ENCODE peak calls at places on chromosomes 2 and 18, in six cellular contexts. O is H1, P is K562, Y is HL-60, T is HepG2, A is GM12878. R is an unnamed sample.

GRCh38 chr18:66558773-66559172 is 45.1 kb downstream of the CDH19 start:
- DNase-seq in A (no peak), P (no peak), O (no peak), T (no peak), Y (no peak), R (no peak)

GRCh38 chr18:63788447-63789096 is 13.4 kb downstream of the SERPINB7 start:
- DNase-seq in O (no peak), Y (peak), T (no peak), P (no peak), A (no peak), R (no peak)

GRCh38 chr18:9094307-9095226 is 7.9 kb upstream of the NDUFV2 start:
- DNase-seq in P (peak), Y (no peak), O (no peak), A (no peak), T (peak), R (no peak)

GRCh38 chr2:118442949-118443348 is 354.7 kb downstream of the INSIG2 start:
- DNase-seq in A (no peak), Y (no peak), O (no peak), P (no peak), T (no peak), R (no peak)

GRCh38 chr2:99608092-99608491 is 118.3 kb upstream of the REV1 start:
- DNase-seq in P (no peak), Y (no peak), O (no peak), T (no peak), A (no peak), R (no peak)

GRCh38 chr2:237324446-237325236 is 89.3 kb downstream of the COL6A3 start:
- DNase-seq in T (no peak), Y (no peak), O (no peak), P (no peak), A (no peak), R (no peak)

GRCh38 chr2:111037136-111037535 is 83.6 kb upstream of the BCL2L11 start:
- DNase-seq in Y (no peak), O (no peak), T (no peak), A (peak), P (no peak), R (no peak)

GRCh38 chr2:160334028-160334729 is 134.1 kb upstream of the ITGB6 start:
- DNase-seq in P (no peak), O (no peak), A (no peak), Y (no peak), T (no peak), R (no peak)

GRCh38 chr2:140604096-140604495 is 1526.7 kb downstream of the LRP1B start:
- DNase-seq in O (no peak), Y (no peak), P (no peak), T (no peak), A (no peak), R (no peak)

GRCh38 chr2:77999376-77999775 is 477.2 kb upstream of the LRRTM4 start:
- DNase-seq in P (no peak), Y (no peak), A (no peak), T (no peak), O (no peak), R (no peak)

GRCh38 chr18:13800505-13801259 is 23.3 kb upstream of the MC5R start:
- DNase-seq in P (peak), Y (no peak), A (no peak), T (peak), O (peak), R (peak)
- TF ChIP-seq GABPA in P (no peak), Y (no peak), A (no peak), T (no peak), O (no peak), R (no peak)

GRCh38 chr2:145028055-145028630 is 508.2 kb upstream of the ZEB2 start:
- DNase-seq in Y (no peak), A (no peak), T (no peak), O (no peak), P (no peak), R (no peak)

GRCh38 chr2:145026456-145027072 is 506.6 kb upstream of the ZEB2 start:
- DNase-seq in T (no peak), P (no peak), O (no peak), Y (no peak), A (no peak), R (no peak)

GRCh38 chr2:145029885-145030284 is 510.0 kb upstream of the ZEB2 start:
- DNase-seq in T (no peak), Y (no peak), O (no peak), P (no peak), A (no peak), R (no peak)

GRCh38 chr2:145025382-145025781 is 505.5 kb upstream of the ZEB2 start:
- DNase-seq in T (no peak), P (no peak), A (no peak), O (no peak), Y (no peak), R (no peak)

DNA sequence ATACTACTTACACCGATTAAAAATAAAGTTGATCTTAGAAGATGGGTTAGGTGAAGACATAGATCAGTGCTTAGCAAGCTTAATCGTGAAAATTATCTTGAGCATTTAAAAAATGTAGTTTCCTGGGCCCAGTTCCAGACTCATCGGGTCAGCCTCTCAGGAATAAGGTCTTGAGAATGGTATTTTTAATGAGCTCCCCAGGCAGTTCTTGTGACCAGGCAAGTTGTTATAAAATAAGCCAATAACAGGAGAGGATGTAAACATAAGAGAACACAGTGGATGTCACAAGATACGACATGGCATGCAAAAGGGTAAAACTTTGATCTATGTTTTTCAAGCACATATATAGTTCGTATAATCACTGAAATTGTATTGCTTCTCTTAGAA is 507.1 kb upstream of the ZEB2 start:
- DNase-seq in P (no peak), O (no peak), Y (no peak), A (no peak), T (no peak), R (no peak)
- TF ChIP-seq GABPA in P (no peak), O (no peak), Y (no peak), A (no peak), T (no peak), R (no peak)

GRCh38 chr2:240646900-240647502 is 21.7 kb downstream of the GPR35 start:
- DNase-seq in T (no peak), Y (no peak), O (no peak), P (no peak), A (no peak), R (peak)
- TF ChIP-seq GABPA in T (no peak), Y (no peak), O (no peak), P (no peak), A (no peak), R (no peak)

GRCh38 chr2:224938670-224939309 is 103.5 kb downstream of the DOCK10 start:
- DNase-seq in O (no peak), A (no peak), P (no peak), T (no peak), Y (no peak), R (no peak)
- TF ChIP-seq GABPA in O (no peak), A (no peak), P (no peak), T (no peak), Y (no peak), R (no peak)

DNA sequence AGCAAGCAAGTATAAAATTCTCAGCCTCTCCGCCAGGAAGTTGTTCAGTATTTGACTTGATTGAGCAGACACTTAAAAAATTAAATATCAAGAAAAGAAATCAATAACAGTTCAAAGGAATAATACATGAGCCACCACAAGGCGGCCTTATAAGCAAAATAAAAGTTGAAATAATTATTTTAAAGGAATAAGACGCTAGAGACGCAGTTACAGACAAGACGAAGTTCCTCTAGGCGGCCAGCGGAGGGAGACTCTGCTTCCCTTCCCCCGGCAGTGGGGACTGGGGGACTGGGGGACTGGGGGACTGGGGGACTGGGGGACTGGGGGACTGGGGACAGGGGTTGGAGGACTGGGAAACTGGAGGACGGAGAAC is 524 bp downstream of the CCDC178 start:
- DNase-seq in Y (no peak), A (no peak), T (no peak), O (peak), P (peak), R (peak)
- TF ChIP-seq GABPA in Y (no peak), A (no peak), T (no peak), O (no peak), P (no peak), R (no peak)

GRCh38 chr2:33304032-33304864 is 172.2 kb upstream of the RASGRP3 start:
- DNase-seq in A (no peak), T (no peak), Y (no peak), O (no peak), P (no peak), R (no peak)

GRCh38 chr2:33297748-33298035 is 178.8 kb upstream of the RASGRP3 start:
- DNase-seq in T (no peak), O (no peak), A (no peak), Y (no peak), P (no peak), R (no peak)

GRCh38 chr2:33307659-33308311 is 168.7 kb upstream of the RASGRP3 start:
- DNase-seq in P (no peak), A (no peak), T (no peak), Y (no peak), O (no peak), R (no peak)

GRCh38 chr2:33298233-33298632 is 178.2 kb upstream of the RASGRP3 start:
- DNase-seq in O (no peak), Y (no peak), T (no peak), P (peak), A (no peak), R (no peak)

DNA sequence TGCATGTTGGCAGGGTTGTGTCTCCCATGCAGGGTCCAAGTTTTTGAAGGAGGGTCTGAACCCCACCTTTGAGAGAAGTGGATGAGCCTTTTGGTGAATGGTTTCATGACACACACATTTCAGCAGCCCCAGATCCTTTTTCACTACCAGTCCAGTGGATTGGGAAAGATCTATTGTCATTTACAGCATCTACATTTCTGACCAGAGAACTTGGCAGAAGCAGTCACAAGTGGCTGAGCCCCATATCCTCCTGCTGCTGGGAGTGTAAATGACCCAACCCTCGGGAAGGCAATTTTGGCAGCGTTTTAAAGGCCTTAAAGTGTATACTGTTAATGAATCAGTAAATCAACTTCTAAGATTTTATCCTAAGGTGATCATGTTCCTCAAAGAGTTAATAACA is 174.1 kb upstream of the RASGRP3 start:
- DNase-seq in P (no peak), Y (no peak), O (no peak), T (no peak), A (no peak), R (no peak)
- TF ChIP-seq GABPA in P (no peak), Y (no peak), O (no peak), T (no peak), A (no peak), R (no peak)

DNA sequence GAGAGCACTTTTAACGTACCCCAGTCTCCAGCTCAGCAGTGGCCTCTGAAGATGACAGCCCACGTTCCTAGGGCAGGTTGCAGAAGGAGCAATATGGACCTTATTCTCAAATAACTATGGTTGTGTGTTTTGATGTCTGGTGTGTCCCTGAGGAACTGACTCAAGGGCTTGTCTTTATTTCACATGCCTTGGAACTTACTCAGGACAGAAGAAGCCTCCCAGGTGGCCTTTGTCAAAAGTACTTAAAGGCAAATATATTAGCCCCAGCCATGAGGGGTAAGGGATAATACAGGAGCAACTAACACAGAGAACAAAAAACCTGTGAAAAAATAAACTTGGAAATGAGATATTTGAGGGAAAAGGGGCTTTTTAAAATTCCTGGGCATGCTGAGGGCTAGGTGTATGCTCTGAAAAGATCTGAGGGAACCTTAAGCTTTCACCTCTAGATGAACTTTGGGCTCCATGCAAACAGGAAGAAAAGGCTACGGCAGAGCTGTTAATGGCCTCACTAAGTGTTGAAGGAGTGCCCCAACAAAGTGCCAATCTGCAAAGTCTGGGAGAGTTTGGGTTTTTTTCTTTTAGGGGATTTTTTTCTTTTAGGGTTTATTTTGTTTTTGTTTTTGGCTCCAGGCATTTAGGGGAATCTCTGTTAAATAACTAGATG is 40.3 kb downstream of the SRBD1 start:
- DNase-seq in A (no peak), P (no peak), O (peak), T (peak), Y (no peak), R (no peak)
- TF ChIP-seq GABPA in A (no peak), P (no peak), O (no peak), T (no peak), Y (no peak), R (no peak)

R was measured in SK-N-SH.